ENCODE peak calls at places on chromosome 19, in four cellular contexts. One of them, this sample, is unnamed.

GRCh38 chr19:20365146-20365545 is 198.1 kb downstream of the ZNF486 start:
- DNase-seq in HFF-Myc: no peak
- DNase-seq in AG09309: no peak
- DNase-seq in left ventricle myocardium inferior: no peak
- DNase-seq in this sample: no peak

GRCh38 chr19:57905258-57905657 is 11.1 kb downstream of the ZNF417 start:
- DNase-seq in AG09309: no peak
- DNase-seq in left ventricle myocardium inferior: no peak
- DNase-seq in HFF-Myc: no peak
- DNase-seq in this sample: no peak

GRCh38 chr19:19642506-19643157 is 825 bp downstream of the GMIP start:
- DNase-seq in left ventricle myocardium inferior: no peak
- DNase-seq in AG09309: no peak
- DNase-seq in HFF-Myc: no peak
- DNase-seq in this sample: no peak

GRCh38 chr19:18855647-18856384 is 24.1 kb downstream of the UPF1 start:
- DNase-seq in left ventricle myocardium inferior: no peak
- DNase-seq in HFF-Myc: no peak
- DNase-seq in AG09309: no peak
- DNase-seq in this sample: no peak

GRCh38 chr19:27974082-27974513 is 1238.9 kb downstream of the UQCRFS1 start:
- DNase-seq in AG09309: no peak
- DNase-seq in HFF-Myc: no peak
- DNase-seq in left ventricle myocardium inferior: no peak
- DNase-seq in this sample: no peak

GRCh38 chr19:41327499-41328156 is 17.7 kb downstream of the CCDC97 start:
- DNase-seq in left ventricle myocardium inferior: peak; percentile 76
- DNase-seq in HFF-Myc: no peak
- DNase-seq in AG09309: no peak
- DNase-seq in this sample: no peak

GRCh38 chr19:38175422-38175821 is 48.6 kb downstream of the DPF1 start:
- DNase-seq in left ventricle myocardium inferior: no peak
- DNase-seq in AG09309: no peak
- DNase-seq in HFF-Myc: no peak
- DNase-seq in this sample: no peak

GRCh38 chr19:56597696-56598095 is 2.6 kb downstream of the ZNF71 start:
- DNase-seq in HFF-Myc: no peak
- DNase-seq in left ventricle myocardium inferior: no peak
- DNase-seq in AG09309: no peak
- DNase-seq in this sample: no peak

GRCh38 chr19:16386619-16387240 is 62.1 kb downstream of the KLF2 start:
- DNase-seq in AG09309: peak; percentile 18
- DNase-seq in left ventricle myocardium inferior: peak; percentile 33
- DNase-seq in HFF-Myc: peak; percentile 25
- DNase-seq in this sample: no peak

GRCh38 chr19:18773682-18774081 is 17.4 kb downstream of the COMP start:
- DNase-seq in HFF-Myc: no peak
- DNase-seq in AG09309: no peak
- DNase-seq in left ventricle myocardium inferior: no peak
- DNase-seq in this sample: no peak

GRCh38 chr19:10305139-10305806 is 4.3 kb downstream of the ZGLP1 start:
- DNase-seq in left ventricle myocardium inferior: no peak
- DNase-seq in HFF-Myc: no peak
- DNase-seq in AG09309: no peak
- DNase-seq in this sample: no peak

GRCh38 chr19:33395561-33396550 is 22.3 kb downstream of the CEBPG start:
- DNase-seq in left ventricle myocardium inferior: peak; percentile 59
- DNase-seq in AG09309: no peak
- DNase-seq in HFF-Myc: no peak
- DNase-seq in this sample: no peak

GRCh38 chr19:46828484-46828883 is 22.2 kb downstream of the AP2S1 start:
- DNase-seq in left ventricle myocardium inferior: no peak
- DNase-seq in HFF-Myc: no peak
- DNase-seq in AG09309: no peak
- DNase-seq in this sample: no peak

GRCh38 chr19:4233282-4233853 is 4.0 kb downstream of the EBI3 start:
- DNase-seq in AG09309: no peak
- DNase-seq in HFF-Myc: no peak
- DNase-seq in left ventricle myocardium inferior: peak; percentile 36
- DNase-seq in this sample: no peak

GRCh38 chr19:50797429-50798115 is 7.4 kb downstream of the ACP4 start:
- DNase-seq in AG09309: no peak
- DNase-seq in left ventricle myocardium inferior: no peak
- DNase-seq in HFF-Myc: no peak
- DNase-seq in this sample: no peak

GRCh38 chr19:49497047-49497789 is 984 bp downstream of the RPS11 start:
- DNase-seq in AG09309: no peak
- DNase-seq in HFF-Myc: no peak
- DNase-seq in left ventricle myocardium inferior: peak; percentile 64
- DNase-seq in this sample: no peak

GRCh38 chr19:18104793-18105131 is 7.2 kb downstream of the MAST3 start:
- DNase-seq in AG09309: no peak
- DNase-seq in HFF-Myc: no peak
- DNase-seq in left ventricle myocardium inferior: no peak
- DNase-seq in this sample: no peak

GRCh38 chr19:19250196-19250801 is 22.8 kb downstream of the TM6SF2 start:
- DNase-seq in HFF-Myc: no peak
- DNase-seq in left ventricle myocardium inferior: no peak
- DNase-seq in AG09309: no peak
- DNase-seq in this sample: no peak

GRCh38 chr19:18839465-18840287 is 7.9 kb downstream of the UPF1 start:
- DNase-seq in left ventricle myocardium inferior: no peak
- DNase-seq in AG09309: no peak
- DNase-seq in HFF-Myc: no peak
- DNase-seq in this sample: no peak

GRCh38 chr19:11286312-11286974 is 9.5 kb upstream of the TSPAN16 start:
- DNase-seq in HFF-Myc: no peak
- DNase-seq in left ventricle myocardium inferior: peak; percentile 32
- DNase-seq in AG09309: no peak
- DNase-seq in this sample: no peak

GRCh38 chr19:40139533-40140287 is 49.0 kb upstream of the ZNF780A start:
- DNase-seq in HFF-Myc: peak; percentile 12
- DNase-seq in AG09309: peak; percentile 8
- DNase-seq in left ventricle myocardium inferior: no peak
- DNase-seq in this sample: peak; percentile 2

GRCh38 chr19:48543121-48543710 is 8.8 kb upstream of the SULT2B1 start:
- DNase-seq in HFF-Myc: no peak
- DNase-seq in left ventricle myocardium inferior: no peak
- DNase-seq in AG09309: no peak
- DNase-seq in this sample: no peak

GRCh38 chr19:12985049-12985776 is 10.1 kb upstream of the NFIX start:
- DNase-seq in AG09309: no peak
- DNase-seq in HFF-Myc: no peak
- DNase-seq in left ventricle myocardium inferior: peak; percentile 67
- DNase-seq in this sample: no peak

GRCh38 chr19:49983645-49984229 is 22.8 kb upstream of the SIGLEC11 start:
- DNase-seq in left ventricle myocardium inferior: peak; percentile 32
- DNase-seq in HFF-Myc: no peak
- DNase-seq in AG09309: no peak
- DNase-seq in this sample: no peak

GRCh38 chr19:16216744-16217670 is 19.3 kb downstream of the AP1M1 start:
- DNase-seq in HFF-Myc: no peak
- DNase-seq in left ventricle myocardium inferior: no peak
- DNase-seq in AG09309: no peak
- DNase-seq in this sample: no peak

GRCh38 chr19:47726467-47726866 is 13.2 kb downstream of the EHD2 start:
- DNase-seq in HFF-Myc: no peak
- DNase-seq in left ventricle myocardium inferior: no peak
- DNase-seq in AG09309: no peak
- DNase-seq in this sample: peak; percentile 40

GRCh38 chr19:9956956-9957355 is 20.6 kb upstream of the OLFM2 start:
- DNase-seq in left ventricle myocardium inferior: no peak
- DNase-seq in HFF-Myc: no peak
- DNase-seq in AG09309: no peak
- DNase-seq in this sample: no peak

GRCh38 chr19:4086336-4086953 is 19.7 kb upstream of the ZBTB7A start:
- DNase-seq in HFF-Myc: no peak
- DNase-seq in AG09309: no peak
- DNase-seq in left ventricle myocardium inferior: no peak
- DNase-seq in this sample: no peak

GRCh38 chr19:18639706-18640105 is 2.9 kb downstream of the KLHL26 start:
- DNase-seq in left ventricle myocardium inferior: no peak
- DNase-seq in HFF-Myc: no peak
- DNase-seq in AG09309: no peak
- DNase-seq in this sample: no peak

GRCh38 chr19:33580026-33580644 is 41.6 kb upstream of the CHST8 start:
- DNase-seq in AG09309: no peak
- DNase-seq in left ventricle myocardium inferior: no peak
- DNase-seq in HFF-Myc: no peak
- DNase-seq in this sample: no peak

DNA sequence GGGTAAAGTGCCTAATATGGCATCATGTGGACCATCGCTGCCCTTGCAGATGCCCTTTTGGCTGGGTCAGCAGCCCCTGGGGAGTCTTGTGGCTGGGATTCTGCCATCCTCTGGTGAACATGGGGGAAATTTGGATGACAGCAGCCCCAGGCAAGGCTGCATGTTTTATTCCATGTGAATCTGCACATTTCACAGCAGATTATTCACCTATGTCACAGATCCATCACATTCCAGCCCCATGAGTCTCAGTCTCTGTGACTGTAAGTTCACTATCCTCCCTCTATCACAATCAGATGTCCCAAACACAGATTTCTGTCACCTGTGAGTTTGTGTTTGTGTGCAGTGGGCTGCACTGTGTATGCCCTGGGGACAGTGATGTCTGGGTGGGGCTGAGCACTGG is 36.8 kb upstream of the PSG9 start:
- DNase-seq in left ventricle myocardium inferior: no peak
- DNase-seq in AG09309: no peak
- DNase-seq in HFF-Myc: no peak
- DNase-seq in this sample: no peak
- TF ChIP-seq CTCF in left ventricle myocardium inferior: no peak
- TF ChIP-seq CTCF in AG09309: no peak
- TF ChIP-seq CTCF in HFF-Myc: no peak
- TF ChIP-seq CTCF in this sample: no peak

DNA sequence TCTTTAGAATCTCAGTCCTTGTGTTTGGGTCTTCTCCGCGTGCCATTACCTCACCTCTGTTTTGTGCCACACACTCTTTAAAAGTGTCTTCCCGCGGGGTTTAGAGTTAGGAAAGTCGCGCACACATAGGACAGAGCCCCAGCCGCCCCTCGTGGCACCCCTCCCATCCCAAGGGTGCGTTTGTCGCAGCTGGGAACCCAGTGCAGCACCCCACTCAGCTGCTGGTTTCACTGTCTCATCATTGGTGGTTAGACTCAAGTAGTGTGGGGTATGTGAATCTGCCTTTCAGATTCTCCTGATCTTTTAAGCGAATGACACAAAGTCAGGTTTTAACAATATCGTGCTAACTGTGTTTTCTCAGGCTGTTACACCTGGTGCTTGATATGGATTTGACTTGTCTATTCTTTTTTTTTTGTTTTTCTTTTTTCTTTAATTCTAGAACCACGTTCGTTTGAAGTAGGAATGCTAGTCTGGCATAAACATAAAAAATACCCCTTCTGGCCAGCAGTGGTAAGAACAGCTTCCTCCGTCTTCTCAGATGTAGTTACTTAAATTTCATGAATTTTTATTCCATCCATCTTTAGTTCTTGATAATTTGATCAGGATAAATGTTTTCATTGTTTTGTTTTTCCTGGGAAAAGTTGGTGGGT is 19.5 kb upstream of the NDUFS7 start:
- DNase-seq in left ventricle myocardium inferior: no peak
- DNase-seq in HFF-Myc: no peak
- DNase-seq in AG09309: no peak
- DNase-seq in this sample: no peak
- TF ChIP-seq CTCF in left ventricle myocardium inferior: no peak
- TF ChIP-seq CTCF in HFF-Myc: no peak
- TF ChIP-seq CTCF in AG09309: peak; percentile 20
- TF ChIP-seq CTCF in this sample: peak; percentile 11

GRCh38 chr19:14089412-14089661 is 1.2 kb downstream of the SAMD1 start:
- DNase-seq in HFF-Myc: no peak
- DNase-seq in left ventricle myocardium inferior: no peak
- DNase-seq in AG09309: no peak
- DNase-seq in this sample: no peak

GRCh38 chr19:14091086-14091884 is 734 bp upstream of the SAMD1 start:
- DNase-seq in HFF-Myc: no peak
- DNase-seq in left ventricle myocardium inferior: no peak
- DNase-seq in AG09309: no peak
- DNase-seq in this sample: no peak

GRCh38 chr19:14088634-14089411 is 1.7 kb downstream of the SAMD1 start:
- DNase-seq in AG09309: no peak
- DNase-seq in HFF-Myc: no peak
- DNase-seq in left ventricle myocardium inferior: no peak
- DNase-seq in this sample: no peak

GRCh38 chr19:14090509-14091085 is at the start of gene SAMD1:
- DNase-seq in left ventricle myocardium inferior: peak; percentile 95
- DNase-seq in HFF-Myc: no peak
- DNase-seq in AG09309: peak; percentile 45
- DNase-seq in this sample: no peak

DNA sequence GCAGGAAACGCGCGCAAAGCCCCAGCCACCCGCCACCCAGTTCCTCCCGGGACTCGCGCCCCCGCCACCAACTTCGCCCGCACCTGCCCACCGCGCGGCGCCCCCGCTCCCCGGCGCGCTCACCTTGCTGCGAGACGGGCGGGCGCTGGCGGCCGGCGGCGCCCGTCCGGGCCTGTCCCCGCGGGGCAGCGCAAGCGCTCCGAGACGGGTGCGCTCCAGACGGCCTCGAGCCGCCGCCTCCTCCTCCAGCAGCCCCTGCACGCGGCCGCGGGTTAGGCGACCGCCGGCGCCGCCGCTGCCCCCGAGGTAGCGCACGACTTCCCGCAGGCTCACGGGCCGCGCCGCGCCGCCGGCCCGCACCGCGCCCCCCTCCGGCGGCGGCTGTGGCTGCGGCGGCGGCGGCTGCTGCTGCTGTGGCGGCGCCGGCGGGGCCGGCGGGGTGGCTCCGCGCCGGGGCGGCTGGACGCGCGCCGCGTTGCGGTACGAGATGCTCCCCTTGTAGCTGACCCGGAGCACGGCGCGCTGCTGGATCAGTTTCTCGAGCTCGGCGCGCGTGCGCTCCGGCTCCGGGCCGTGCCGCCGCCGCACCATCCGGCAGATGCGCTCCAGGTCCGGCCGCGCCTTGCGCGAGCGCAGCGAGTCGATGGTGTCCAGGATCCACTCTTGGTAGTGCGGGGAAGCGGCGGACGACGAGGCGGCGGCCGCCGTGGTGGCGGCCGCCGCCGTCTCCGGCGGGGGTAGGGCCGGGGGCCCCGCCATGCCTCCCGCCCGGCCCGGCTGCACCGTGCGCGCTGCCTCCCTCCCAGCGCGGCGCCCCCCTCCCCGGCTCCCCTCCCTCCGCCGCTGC is 666 bp downstream of the SAMD1 start:
- DNase-seq in AG09309: no peak
- DNase-seq in left ventricle myocardium inferior: peak; percentile 58
- DNase-seq in HFF-Myc: no peak
- DNase-seq in this sample: no peak
- TF ChIP-seq CTCF in AG09309: no peak
- TF ChIP-seq CTCF in left ventricle myocardium inferior: no peak
- TF ChIP-seq CTCF in HFF-Myc: no peak
- TF ChIP-seq CTCF in this sample: no peak

DNA sequence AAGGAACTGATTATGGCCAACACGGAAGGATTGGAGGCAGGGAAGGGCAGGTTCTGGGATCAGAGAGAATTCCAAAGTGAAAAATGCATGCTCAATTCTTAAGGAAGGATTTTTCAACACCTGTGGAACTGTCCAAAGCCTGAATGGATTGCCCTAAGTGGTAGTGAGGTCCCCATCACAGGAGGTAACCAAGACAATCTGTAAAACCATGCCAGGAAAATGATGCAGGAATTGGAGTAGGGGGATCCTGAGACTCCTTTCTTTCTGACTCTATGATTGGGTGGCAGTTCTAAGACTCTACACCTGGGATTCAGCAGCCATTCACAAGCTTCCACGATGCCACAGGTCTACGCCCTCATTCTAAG is 56.5 kb upstream of the ZNRF4 start:
- DNase-seq in HFF-Myc: no peak
- DNase-seq in left ventricle myocardium inferior: no peak
- DNase-seq in AG09309: no peak
- DNase-seq in this sample: no peak
- TF ChIP-seq CTCF in HFF-Myc: no peak
- TF ChIP-seq CTCF in left ventricle myocardium inferior: no peak
- TF ChIP-seq CTCF in AG09309: no peak
- TF ChIP-seq CTCF in this sample: no peak